ENCODE peak calls at places on chromosomes 2 and 18, in four cellular contexts. C, X, W and E are unnamed samples.

GRCh38 chr2:156466739-156467405 is 30.7 kb downstream of the GPD2 start:
- DNase-seq in C (peak), X (no peak), W (no peak), E (peak)

GRCh38 chr2:12155308-12156061 is 409.1 kb downstream of the LPIN1 start:
- DNase-seq in C (peak), X (no peak), W (peak), E (peak)

GRCh38 chr2:108324531-108325256 is 36.0 kb downstream of the SULT1C2 start:
- DNase-seq in C (peak), X (peak), W (no peak), E (peak)

GRCh38 chr18:477565-477964 is 22.9 kb downstream of the COLEC12 start:
- DNase-seq in C (no peak), X (peak), W (no peak), E (no peak)

GRCh38 chr2:204479557-204479956 is 65.7 kb upstream of the PARD3B start:
- DNase-seq in C (peak), X (peak), W (no peak), E (no peak)

GRCh38 chr2:147845608-147846002 is 776 bp downstream of the ACVR2A start:
- DNase-seq in C (peak), X (no peak), W (no peak), E (peak)

GRCh38 chr2:240567872-240568677 is at the start of gene RNPEPL1:
- DNase-seq in C (no peak), X (peak), W (peak), E (no peak)

GRCh38 chr2:108023776-108024175 is 37.5 kb downstream of the SLC5A7 start:
- DNase-seq in C (no peak), X (no peak), W (no peak), E (no peak)

GRCh38 chr2:147214900-147215299 is 629.9 kb upstream of the ACVR2A start:
- DNase-seq in C (no peak), X (no peak), W (no peak), E (no peak)

GRCh38 chr2:100779908-100780202 is 40.1 kb upstream of the NPAS2 start:
- DNase-seq in C (no peak), X (no peak), W (no peak), E (no peak)

GRCh38 chr2:100812141-100812540 is 7.8 kb upstream of the NPAS2 start:
- DNase-seq in C (no peak), X (no peak), W (no peak), E (no peak)

GRCh38 chr2:42792087-42792582 is 248 bp downstream of the HAAO start:
- DNase-seq in C (no peak), X (no peak), W (no peak), E (no peak)

GRCh38 chr2:1591978-1592907 is 152.1 kb downstream of the PXDN start:
- DNase-seq in C (peak), X (peak), W (peak), E (peak)

GRCh38 chr2:50594233-50594632 is 437.7 kb downstream of the NRXN1 start:
- DNase-seq in C (no peak), X (no peak), W (no peak), E (no peak)

GRCh38 chr2:152376385-152376784 is 41.4 kb downstream of the FMNL2 start:
- DNase-seq in C (no peak), X (no peak), W (no peak), E (no peak)

GRCh38 chr2:217956895-217957457 is 45.8 kb downstream of the TNS1 start:
- DNase-seq in C (no peak), X (no peak), W (no peak), E (no peak)

GRCh38 chr18:34401775-34402174 is 177.1 kb upstream of the NOL4 start:
- DNase-seq in C (no peak), X (no peak), W (no peak), E (no peak)

GRCh38 chr2:58900664-58901063 is 659.5 kb upstream of the FANCL start:
- DNase-seq in C (no peak), X (no peak), W (no peak), E (peak)

GRCh38 chr2:72134997-72135800 is 12.5 kb downstream of the CYP26B1 start:
- DNase-seq in C (no peak), X (no peak), W (no peak), E (no peak)

GRCh38 chr18:2486426-2486825 is 84.9 kb downstream of the METTL4 start:
- DNase-seq in C (no peak), X (no peak), W (no peak), E (no peak)

GRCh38 chr2:96828874-96829273 is 12.8 kb downstream of the CNNM3 start:
- DNase-seq in C (no peak), X (no peak), W (no peak), E (no peak)

GRCh38 chr2:173134703-173135102 is 59.1 kb downstream of the MAP3K20 start:
- DNase-seq in C (peak), X (no peak), W (no peak), E (no peak)

GRCh38 chr2:28633739-28634138 is 117.9 kb upstream of the PPP1CB start:
- DNase-seq in C (peak), X (peak), W (no peak), E (peak)

GRCh38 chr2:233689031-233689430 is 3.7 kb upstream of the UGT1A6 start:
- DNase-seq in C (no peak), X (no peak), W (no peak), E (no peak)

GRCh38 chr2:144713410-144713809 is 193.5 kb upstream of the ZEB2 start:
- DNase-seq in C (no peak), X (no peak), W (no peak), E (no peak)

GRCh38 chr18:21526463-21526862 is 74.0 kb downstream of the ESCO1 start:
- DNase-seq in C (no peak), X (no peak), W (no peak), E (no peak)

GRCh38 chr2:42089340-42089925 is 41.6 kb downstream of the PKDCC start:
- DNase-seq in C (peak), X (peak), W (peak), E (peak)

GRCh38 chr2:9948721-9949120 is 2.8 kb upstream of the GRHL1 start:
- DNase-seq in C (no peak), X (no peak), W (no peak), E (no peak)

GRCh38 chr2:153474407-153474806 is 4.2 kb downstream of the RPRM start:
- DNase-seq in C (no peak), X (no peak), W (no peak), E (no peak)

GRCh38 chr2:98441706-98442450 is 2.8 kb upstream of the INPP4A start:
- DNase-seq in C (no peak), X (no peak), W (no peak), E (no peak)

DNA sequence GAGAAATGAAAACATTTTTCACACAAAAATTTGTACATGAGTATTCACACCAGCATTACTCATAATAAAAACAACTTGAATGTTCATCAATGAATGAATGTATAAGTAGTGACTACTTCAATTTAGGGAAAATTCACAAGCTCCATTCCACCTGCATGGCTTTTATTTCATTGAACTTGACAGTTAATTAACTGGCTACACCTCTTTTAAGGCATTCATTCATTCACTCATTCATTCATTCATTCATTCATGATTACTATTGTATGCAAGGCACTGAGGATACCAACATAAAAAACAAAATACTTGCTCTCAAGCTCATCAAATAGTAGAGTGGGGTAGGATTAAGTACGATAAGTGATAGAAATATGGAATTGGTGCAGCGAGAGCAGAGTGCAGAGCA is 198.3 kb upstream of the DLGAP1 start:
- DNase-seq in C (no peak), X (no peak), W (no peak), E (no peak)
- TF ChIP-seq CTCF in C (no peak), X (no peak), W (no peak), E (no peak)

GRCh38 chr2:221551864-221552263 is 20.2 kb downstream of the EPHA4 start:
- DNase-seq in C (no peak), X (no peak), W (no peak), E (no peak)

GRCh38 chr2:221555511-221555845 is 16.6 kb downstream of the EPHA4 start:
- DNase-seq in C (no peak), X (no peak), W (no peak), E (no peak)

GRCh38 chr2:221552282-221552681 is 19.8 kb downstream of the EPHA4 start:
- DNase-seq in C (no peak), X (no peak), W (no peak), E (no peak)

GRCh38 chr2:221553333-221553732 is 18.8 kb downstream of the EPHA4 start:
- DNase-seq in C (no peak), X (no peak), W (no peak), E (no peak)

GRCh38 chr2:221554769-221555510 is 17.2 kb downstream of the EPHA4 start:
- DNase-seq in C (no peak), X (no peak), W (no peak), E (no peak)
- H3K4me3 ChIP-seq in C (no peak), X (no peak), W (peak), E (no peak)

GRCh38 chr18:12640881-12641200 is 17.1 kb downstream of the SPIRE1 start:
- DNase-seq in C (no peak), X (no peak), W (no peak), E (no peak)
- TF ChIP-seq CTCF in C (no peak), X (no peak), W (no peak), E (no peak)

GRCh38 chr2:61145990-61146389 is 16.0 kb upstream of the C2orf74 start:
- DNase-seq in C (no peak), X (no peak), W (no peak), E (no peak)
- H3K4me3 ChIP-seq in C (no peak), X (no peak), W (peak), E (no peak)

GRCh38 chr18:77422974-77423373 is 173.3 kb downstream of the GALR1 start:
- DNase-seq in C (no peak), X (peak), W (no peak), E (no peak)
- TF ChIP-seq CTCF in C (no peak), X (no peak), W (no peak), E (peak)

DNA sequence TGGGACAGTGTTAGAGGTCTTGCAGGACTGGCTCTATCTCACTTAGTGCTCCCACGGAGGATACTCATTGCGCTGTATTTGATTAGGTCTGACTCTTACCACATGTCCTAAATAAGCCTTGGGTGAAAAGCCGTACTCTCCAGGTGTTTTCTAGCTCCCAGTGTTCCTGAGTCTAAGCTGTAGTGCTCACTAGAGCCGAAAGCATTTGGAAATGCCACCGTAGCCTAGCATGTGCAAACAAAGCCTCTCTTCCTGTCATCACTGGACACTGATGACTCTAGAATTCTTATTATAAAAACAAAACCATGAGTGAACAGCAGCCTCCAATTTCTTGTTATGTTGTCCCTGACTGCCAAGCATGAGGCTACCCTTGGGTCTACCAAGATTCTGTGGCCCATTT is 206.2 kb downstream of the TPGS2 start:
- DNase-seq in C (no peak), X (no peak), W (no peak), E (no peak)
- H3K4me3 ChIP-seq in C (no peak), X (no peak), W (no peak), E (no peak)

GRCh38 chr2:75577280-75577679 is 16.5 kb upstream of the EVA1A start:
- DNase-seq in C (no peak), X (no peak), W (no peak), E (no peak)

GRCh38 chr2:75570948-75571729 is 10.4 kb upstream of the EVA1A start:
- DNase-seq in C (peak), X (no peak), W (no peak), E (peak)

GRCh38 chr2:75573145-75573878 is 12.6 kb upstream of the EVA1A start:
- DNase-seq in C (no peak), X (no peak), W (no peak), E (no peak)

GRCh38 chr2:75571730-75572430 is 11.1 kb upstream of the EVA1A start:
- DNase-seq in C (no peak), X (no peak), W (no peak), E (no peak)

GRCh38 chr2:75574106-75574505 is 13.4 kb upstream of the EVA1A start:
- DNase-seq in C (no peak), X (peak), W (no peak), E (no peak)
- TF ChIP-seq CTCF in C (peak), X (no peak), W (no peak), E (no peak)